ENCODE peak calls at places on chromosomes 7 and 10, in ten cellular contexts. One of them, this sample, is unnamed.

GRCh38 chr7:151080091-151080521 is 503 bp downstream of the FASTK start:
- DNase-seq in adrenal gland: no peak
- DNase-seq in left ventricle myocardium inferior: peak
- DNase-seq in cardiac muscle cell: peak
- DNase-seq in CD8-positive, alpha-beta T cell: no peak
- DNase-seq in AG04450: no peak
- DNase-seq in CD8-positive, alpha-beta memory T cell: no peak
- DNase-seq in effector memory CD4-positive, alpha-beta T cell: no peak
- DNase-seq in lung: no peak
- DNase-seq in spleen: no peak
- DNase-seq in this sample: no peak

GRCh38 chr7:12107841-12108249 is 103.2 kb upstream of the TMEM106B start:
- DNase-seq in CD8-positive, alpha-beta memory T cell: no peak
- DNase-seq in AG04450: no peak
- DNase-seq in left ventricle myocardium inferior: no peak
- DNase-seq in spleen: no peak
- DNase-seq in CD8-positive, alpha-beta T cell: no peak
- DNase-seq in cardiac muscle cell: no peak
- DNase-seq in lung: no peak
- DNase-seq in adrenal gland: no peak
- DNase-seq in effector memory CD4-positive, alpha-beta T cell: no peak
- DNase-seq in this sample: no peak

GRCh38 chr7:17581301-17581700 is 282.8 kb downstream of the AHR start:
- DNase-seq in AG04450: no peak
- DNase-seq in CD8-positive, alpha-beta memory T cell: no peak
- DNase-seq in CD8-positive, alpha-beta T cell: no peak
- DNase-seq in lung: no peak
- DNase-seq in adrenal gland: no peak
- DNase-seq in effector memory CD4-positive, alpha-beta T cell: no peak
- DNase-seq in left ventricle myocardium inferior: no peak
- DNase-seq in spleen: no peak
- DNase-seq in cardiac muscle cell: no peak
- DNase-seq in this sample: no peak

GRCh38 chr10:104638861-104639594 is 2.1 kb upstream of the SORCS3 start:
- DNase-seq in adrenal gland: no peak
- DNase-seq in AG04450: no peak
- DNase-seq in CD8-positive, alpha-beta memory T cell: no peak
- DNase-seq in lung: no peak
- DNase-seq in CD8-positive, alpha-beta T cell: no peak
- DNase-seq in spleen: peak
- DNase-seq in left ventricle myocardium inferior: no peak
- DNase-seq in cardiac muscle cell: peak
- DNase-seq in effector memory CD4-positive, alpha-beta T cell: no peak
- DNase-seq in this sample: no peak

GRCh38 chr10:15642095-15642494 is 77.6 kb downstream of the ITGA8 start:
- DNase-seq in CD8-positive, alpha-beta T cell: no peak
- DNase-seq in adrenal gland: peak
- DNase-seq in AG04450: no peak
- DNase-seq in left ventricle myocardium inferior: no peak
- DNase-seq in cardiac muscle cell: peak
- DNase-seq in spleen: no peak
- DNase-seq in lung: no peak
- DNase-seq in CD8-positive, alpha-beta memory T cell: no peak
- DNase-seq in effector memory CD4-positive, alpha-beta T cell: no peak
- DNase-seq in this sample: no peak

GRCh38 chr7:106542550-106543220 is 118.3 kb downstream of the CCDC71L start:
- DNase-seq in adrenal gland: peak
- DNase-seq in cardiac muscle cell: peak
- DNase-seq in lung: peak
- DNase-seq in effector memory CD4-positive, alpha-beta T cell: peak
- DNase-seq in AG04450: peak
- DNase-seq in left ventricle myocardium inferior: no peak
- DNase-seq in CD8-positive, alpha-beta memory T cell: no peak
- DNase-seq in CD8-positive, alpha-beta T cell: peak
- DNase-seq in spleen: no peak
- DNase-seq in this sample: no peak

GRCh38 chr7:143229054-143229790 is 7.4 kb downstream of the TAS2R40 start:
- DNase-seq in spleen: no peak
- DNase-seq in AG04450: no peak
- DNase-seq in left ventricle myocardium inferior: no peak
- DNase-seq in effector memory CD4-positive, alpha-beta T cell: no peak
- DNase-seq in CD8-positive, alpha-beta T cell: no peak
- DNase-seq in adrenal gland: no peak
- DNase-seq in cardiac muscle cell: no peak
- DNase-seq in CD8-positive, alpha-beta memory T cell: no peak
- DNase-seq in lung: no peak
- DNase-seq in this sample: no peak

GRCh38 chr7:113774182-113774807 is 144.5 kb downstream of the PPP1R3A start:
- DNase-seq in spleen: no peak
- DNase-seq in lung: no peak
- DNase-seq in adrenal gland: peak
- DNase-seq in CD8-positive, alpha-beta memory T cell: no peak
- DNase-seq in AG04450: no peak
- DNase-seq in effector memory CD4-positive, alpha-beta T cell: no peak
- DNase-seq in left ventricle myocardium inferior: no peak
- DNase-seq in CD8-positive, alpha-beta T cell: no peak
- DNase-seq in cardiac muscle cell: peak
- DNase-seq in this sample: no peak

GRCh38 chr7:37943905-37944736 is 23.7 kb downstream of the EPDR1 start:
- DNase-seq in left ventricle myocardium inferior: no peak
- DNase-seq in lung: no peak
- DNase-seq in spleen: no peak
- DNase-seq in AG04450: no peak
- DNase-seq in CD8-positive, alpha-beta T cell: no peak
- DNase-seq in CD8-positive, alpha-beta memory T cell: no peak
- DNase-seq in adrenal gland: no peak
- DNase-seq in cardiac muscle cell: no peak
- DNase-seq in effector memory CD4-positive, alpha-beta T cell: no peak
- DNase-seq in this sample: peak

GRCh38 chr7:42189535-42189934 is 47.5 kb downstream of the GLI3 start:
- DNase-seq in cardiac muscle cell: peak
- DNase-seq in AG04450: no peak
- DNase-seq in CD8-positive, alpha-beta T cell: no peak
- DNase-seq in lung: no peak
- DNase-seq in adrenal gland: no peak
- DNase-seq in left ventricle myocardium inferior: no peak
- DNase-seq in effector memory CD4-positive, alpha-beta T cell: no peak
- DNase-seq in CD8-positive, alpha-beta memory T cell: no peak
- DNase-seq in spleen: no peak
- DNase-seq in this sample: no peak

GRCh38 chr10:44389150-44389549 is 4.3 kb upstream of the CXCL12 start:
- DNase-seq in cardiac muscle cell: no peak
- DNase-seq in spleen: peak
- DNase-seq in lung: no peak
- DNase-seq in left ventricle myocardium inferior: peak
- DNase-seq in AG04450: no peak
- DNase-seq in CD8-positive, alpha-beta memory T cell: no peak
- DNase-seq in CD8-positive, alpha-beta T cell: no peak
- DNase-seq in adrenal gland: peak
- DNase-seq in effector memory CD4-positive, alpha-beta T cell: no peak
- DNase-seq in this sample: no peak

GRCh38 chr7:156725982-156726381 is 85.4 kb downstream of the RNF32 start:
- DNase-seq in cardiac muscle cell: peak
- DNase-seq in AG04450: no peak
- DNase-seq in left ventricle myocardium inferior: no peak
- DNase-seq in adrenal gland: no peak
- DNase-seq in spleen: no peak
- DNase-seq in CD8-positive, alpha-beta memory T cell: no peak
- DNase-seq in CD8-positive, alpha-beta T cell: no peak
- DNase-seq in lung: no peak
- DNase-seq in effector memory CD4-positive, alpha-beta T cell: no peak
- DNase-seq in this sample: no peak

GRCh38 chr10:115979576-115979975 is 293.4 kb downstream of the GFRA1 start:
- DNase-seq in lung: no peak
- DNase-seq in spleen: no peak
- DNase-seq in adrenal gland: no peak
- DNase-seq in AG04450: no peak
- DNase-seq in effector memory CD4-positive, alpha-beta T cell: no peak
- DNase-seq in CD8-positive, alpha-beta T cell: no peak
- DNase-seq in cardiac muscle cell: no peak
- DNase-seq in CD8-positive, alpha-beta memory T cell: no peak
- DNase-seq in left ventricle myocardium inferior: no peak
- DNase-seq in this sample: no peak

GRCh38 chr10:73884017-73884416 is 9.7 kb upstream of the CAMK2G start:
- DNase-seq in effector memory CD4-positive, alpha-beta T cell: no peak
- DNase-seq in AG04450: no peak
- DNase-seq in cardiac muscle cell: no peak
- DNase-seq in CD8-positive, alpha-beta memory T cell: no peak
- DNase-seq in lung: no peak
- DNase-seq in CD8-positive, alpha-beta T cell: no peak
- DNase-seq in left ventricle myocardium inferior: no peak
- DNase-seq in spleen: no peak
- DNase-seq in adrenal gland: no peak
- DNase-seq in this sample: no peak
- H3K27ac ChIP-seq in effector memory CD4-positive, alpha-beta T cell: no peak
- H3K27ac ChIP-seq in AG04450: no peak
- H3K27ac ChIP-seq in cardiac muscle cell: no peak
- H3K27ac ChIP-seq in CD8-positive, alpha-beta memory T cell: no peak
- H3K27ac ChIP-seq in lung: no peak
- H3K27ac ChIP-seq in CD8-positive, alpha-beta T cell: no peak
- H3K27ac ChIP-seq in left ventricle myocardium inferior: no peak
- H3K27ac ChIP-seq in spleen: no peak
- H3K27ac ChIP-seq in adrenal gland: no peak
- H3K27ac ChIP-seq in this sample: no peak

GRCh38 chr10:11243425-11244222 is 226.0 kb downstream of the CELF2 start:
- DNase-seq in effector memory CD4-positive, alpha-beta T cell: no peak
- DNase-seq in adrenal gland: no peak
- DNase-seq in lung: no peak
- DNase-seq in spleen: no peak
- DNase-seq in AG04450: peak
- DNase-seq in cardiac muscle cell: no peak
- DNase-seq in CD8-positive, alpha-beta memory T cell: no peak
- DNase-seq in CD8-positive, alpha-beta T cell: no peak
- DNase-seq in left ventricle myocardium inferior: no peak
- DNase-seq in this sample: no peak
- H3K27ac ChIP-seq in effector memory CD4-positive, alpha-beta T cell: no peak
- H3K27ac ChIP-seq in adrenal gland: no peak
- H3K27ac ChIP-seq in lung: no peak
- H3K27ac ChIP-seq in spleen: no peak
- H3K27ac ChIP-seq in AG04450: peak
- H3K27ac ChIP-seq in cardiac muscle cell: no peak
- H3K27ac ChIP-seq in CD8-positive, alpha-beta memory T cell: no peak
- H3K27ac ChIP-seq in CD8-positive, alpha-beta T cell: no peak
- H3K27ac ChIP-seq in left ventricle myocardium inferior: peak
- H3K27ac ChIP-seq in this sample: no peak

GRCh38 chr7:117139691-117139984 is 183.2 kb downstream of the WNT2 start:
- DNase-seq in spleen: no peak
- DNase-seq in AG04450: no peak
- DNase-seq in CD8-positive, alpha-beta T cell: no peak
- DNase-seq in effector memory CD4-positive, alpha-beta T cell: no peak
- DNase-seq in CD8-positive, alpha-beta memory T cell: no peak
- DNase-seq in cardiac muscle cell: no peak
- DNase-seq in adrenal gland: no peak
- DNase-seq in left ventricle myocardium inferior: no peak
- DNase-seq in lung: no peak
- DNase-seq in this sample: no peak

GRCh38 chr7:117138943-117139690 is 183.7 kb downstream of the WNT2 start:
- DNase-seq in adrenal gland: no peak
- DNase-seq in effector memory CD4-positive, alpha-beta T cell: no peak
- DNase-seq in AG04450: no peak
- DNase-seq in lung: no peak
- DNase-seq in cardiac muscle cell: no peak
- DNase-seq in CD8-positive, alpha-beta memory T cell: no peak
- DNase-seq in left ventricle myocardium inferior: no peak
- DNase-seq in spleen: no peak
- DNase-seq in CD8-positive, alpha-beta T cell: no peak
- DNase-seq in this sample: no peak

GRCh38 chr7:117145952-117146475 is 176.8 kb downstream of the WNT2 start:
- DNase-seq in CD8-positive, alpha-beta T cell: no peak
- DNase-seq in CD8-positive, alpha-beta memory T cell: no peak
- DNase-seq in cardiac muscle cell: no peak
- DNase-seq in adrenal gland: no peak
- DNase-seq in lung: no peak
- DNase-seq in left ventricle myocardium inferior: no peak
- DNase-seq in AG04450: no peak
- DNase-seq in effector memory CD4-positive, alpha-beta T cell: no peak
- DNase-seq in spleen: no peak
- DNase-seq in this sample: no peak

GRCh38 chr7:117143580-117143979 is 179.3 kb downstream of the WNT2 start:
- DNase-seq in adrenal gland: no peak
- DNase-seq in effector memory CD4-positive, alpha-beta T cell: no peak
- DNase-seq in spleen: no peak
- DNase-seq in CD8-positive, alpha-beta T cell: no peak
- DNase-seq in CD8-positive, alpha-beta memory T cell: no peak
- DNase-seq in AG04450: no peak
- DNase-seq in lung: no peak
- DNase-seq in left ventricle myocardium inferior: no peak
- DNase-seq in cardiac muscle cell: no peak
- DNase-seq in this sample: peak

GRCh38 chr7:117143066-117143465 is 179.8 kb downstream of the WNT2 start:
- DNase-seq in cardiac muscle cell: no peak
- DNase-seq in left ventricle myocardium inferior: no peak
- DNase-seq in effector memory CD4-positive, alpha-beta T cell: no peak
- DNase-seq in lung: no peak
- DNase-seq in AG04450: no peak
- DNase-seq in adrenal gland: no peak
- DNase-seq in CD8-positive, alpha-beta memory T cell: no peak
- DNase-seq in CD8-positive, alpha-beta T cell: no peak
- DNase-seq in spleen: no peak
- DNase-seq in this sample: no peak
- H3K27ac ChIP-seq in cardiac muscle cell: peak
- H3K27ac ChIP-seq in left ventricle myocardium inferior: no peak
- H3K27ac ChIP-seq in effector memory CD4-positive, alpha-beta T cell: no peak
- H3K27ac ChIP-seq in lung: no peak
- H3K27ac ChIP-seq in AG04450: no peak
- H3K27ac ChIP-seq in adrenal gland: no peak
- H3K27ac ChIP-seq in CD8-positive, alpha-beta memory T cell: no peak
- H3K27ac ChIP-seq in CD8-positive, alpha-beta T cell: no peak
- H3K27ac ChIP-seq in spleen: no peak
- H3K27ac ChIP-seq in this sample: no peak

DNA sequence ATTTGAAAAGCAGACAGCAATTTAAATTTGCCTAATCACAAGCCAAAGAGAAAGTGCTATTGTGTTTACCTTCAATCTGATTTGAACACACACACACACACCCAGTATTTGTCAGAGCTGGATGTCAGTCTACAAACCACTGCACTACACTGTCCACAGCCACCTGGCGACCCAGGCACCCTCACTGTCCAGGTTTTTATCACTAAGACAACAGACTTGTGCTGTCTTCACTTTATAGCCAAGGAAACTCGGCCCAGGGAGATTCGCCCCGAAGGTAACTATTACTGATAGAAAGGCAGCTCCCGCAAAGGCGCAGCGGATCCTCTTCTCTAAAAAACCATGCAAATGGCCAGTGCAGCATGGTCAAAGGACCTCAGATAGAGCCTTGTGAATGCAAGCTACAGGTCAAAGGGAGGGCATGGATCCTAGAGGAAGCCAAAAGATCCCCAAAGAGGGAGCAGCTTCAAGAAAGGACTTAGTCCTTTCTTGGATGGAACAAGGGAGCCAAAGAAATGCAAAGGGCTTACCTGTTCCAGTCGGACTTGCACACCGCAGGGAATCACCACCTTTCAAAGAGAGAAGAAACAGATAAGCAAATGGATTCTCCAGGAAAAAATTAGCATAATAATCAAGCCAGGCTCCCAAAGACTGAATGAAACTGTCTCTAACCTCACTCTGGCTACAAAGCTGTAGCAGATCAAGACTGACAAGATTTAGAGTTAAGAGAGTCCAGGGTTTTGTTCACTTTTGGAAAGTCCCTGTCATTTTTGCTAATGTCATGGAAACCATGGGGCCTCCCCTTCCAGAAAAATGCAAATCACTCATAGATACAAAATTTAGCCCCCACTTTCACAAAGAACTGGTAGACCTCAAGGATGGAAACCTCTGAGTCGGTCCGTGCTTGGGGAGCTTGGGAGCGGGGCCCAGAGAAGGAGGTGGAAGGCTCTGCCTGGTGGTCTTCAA is 101.1 kb downstream of the TNS3 start:
- DNase-seq in effector memory CD4-positive, alpha-beta T cell: no peak
- DNase-seq in spleen: no peak
- DNase-seq in left ventricle myocardium inferior: no peak
- DNase-seq in AG04450: no peak
- DNase-seq in CD8-positive, alpha-beta memory T cell: no peak
- DNase-seq in adrenal gland: no peak
- DNase-seq in CD8-positive, alpha-beta T cell: no peak
- DNase-seq in lung: no peak
- DNase-seq in cardiac muscle cell: no peak
- DNase-seq in this sample: no peak
- H3K27ac ChIP-seq in effector memory CD4-positive, alpha-beta T cell: no peak
- H3K27ac ChIP-seq in spleen: peak
- H3K27ac ChIP-seq in left ventricle myocardium inferior: peak
- H3K27ac ChIP-seq in AG04450: peak
- H3K27ac ChIP-seq in CD8-positive, alpha-beta memory T cell: no peak
- H3K27ac ChIP-seq in adrenal gland: peak
- H3K27ac ChIP-seq in CD8-positive, alpha-beta T cell: no peak
- H3K27ac ChIP-seq in lung: peak
- H3K27ac ChIP-seq in cardiac muscle cell: peak
- H3K27ac ChIP-seq in this sample: no peak